ENCODE peak calls at places on chromosomes 7 and 10, in seven cellular contexts. A is IMR-90; D is fibroblast of the conjunctiva; U is stimulated activated CD4-positive, alpha-beta T cell treated with anti-CD3 and anti-CD28 coated beads, Interleukin-1b, Interleukin-23, amount 100 ng/mL, for 24 hours; T is occipital lobe; S is T-helper 9 cell; F is Daoy. K is an unnamed sample.

GRCh38 chr7:134446446-134446845 is 12.5 kb downstream of the AKR1B1 start:
- DNase-seq in A (no peak), D (no peak), U (no peak), T (no peak), S (no peak), F (no peak), K (no peak)

GRCh38 chr7:80184693-80185092 is 50.1 kb downstream of the GNAI1 start:
- DNase-seq in A (no peak), D (no peak), U (no peak), T (no peak), S (no peak), F (no peak), K (no peak)

GRCh38 chr7:108103566-108104298 is 26.4 kb downstream of the LAMB4 start:
- DNase-seq in A (no peak), D (no peak), U (no peak), T (no peak), S (no peak), F (no peak), K (no peak)

GRCh38 chr10:123103944-123104343 is 31.8 kb upstream of the HMX3 start:
- DNase-seq in A (no peak), D (no peak), U (no peak), T (no peak), S (no peak), F (no peak), K (no peak)

GRCh38 chr10:100811752-100812750 is 66.7 kb downstream of the PAX2 start:
- DNase-seq in A (no peak), D (no peak), U (no peak), T (no peak), S (no peak), F (no peak), K (no peak)

GRCh38 chr7:98626393-98627061 is 9.4 kb downstream of the NPTX2 start:
- DNase-seq in A (no peak), D (no peak), U (no peak), T (no peak), S (no peak), F (no peak), K (no peak)

GRCh38 chr10:43124574-43125273 is 13.5 kb upstream of the CSGALNACT2 start:
- DNase-seq in A (no peak), D (no peak), U (no peak), T (no peak), S (no peak), F (no peak), K (no peak)

GRCh38 chr10:96456296-96456840 is 57.4 kb downstream of the TLL2 start:
- DNase-seq in A (no peak), D (no peak), U (no peak), T (no peak), S (no peak), F (no peak), K (no peak)

GRCh38 chr10:8306685-8307364 is 252.3 kb downstream of the GATA3 start:
- DNase-seq in A (no peak), D (no peak), U (no peak), T (no peak), S (no peak), F (peak; percentile 28), K (no peak)

GRCh38 chr7:96205665-96206064 is 116.2 kb downstream of the SLC25A13 start:
- DNase-seq in A (no peak), D (no peak), U (no peak), T (no peak), S (no peak), F (no peak), K (no peak)

GRCh38 chr7:116683786-116684185 is 11.8 kb downstream of the MET start:
- DNase-seq in A (no peak), D (no peak), U (no peak), T (no peak), S (no peak), F (no peak), K (no peak)

GRCh38 chr7:73746378-73746777 is 7.8 kb upstream of the ABHD11 start:
- DNase-seq in A (no peak), D (no peak), U (no peak), T (peak; percentile 16), S (no peak), F (no peak), K (peak; percentile 34)

GRCh38 chr7:38977658-38978057 is at the start of gene POU6F2:
- DNase-seq in A (no peak), D (no peak), U (no peak), T (no peak), S (no peak), F (no peak), K (no peak)

GRCh38 chr10:125048101-125048864 is 106.4 kb downstream of the ZRANB1 start:
- DNase-seq in A (peak; percentile 87), D (peak; percentile 75), U (peak; percentile 50), T (peak; percentile 71), S (peak; percentile 26), F (peak; percentile 81), K (peak; percentile 78)

GRCh38 chr10:92241158-92241500 is 49.7 kb downstream of the CPEB3 start:
- DNase-seq in A (peak; percentile 9), D (no peak), U (no peak), T (no peak), S (no peak), F (no peak), K (no peak)

GRCh38 chr10:11866199-11866925 is 43.2 kb downstream of the PROSER2 start:
- DNase-seq in A (no peak), D (no peak), U (no peak), T (no peak), S (no peak), F (no peak), K (no peak)

GRCh38 chr7:16268821-16269768 is 152.2 kb downstream of the CRPPA start:
- DNase-seq in A (peak; percentile 83), D (peak; percentile 4), U (no peak), T (no peak), S (no peak), F (peak; percentile 26), K (no peak)

GRCh38 chr10:35561670-35562069 is 43.5 kb upstream of the GJD4 start:
- DNase-seq in A (no peak), D (no peak), U (no peak), T (peak; percentile 16), S (no peak), F (no peak), K (no peak)

GRCh38 chr10:3527144-3527543 is 257.9 kb downstream of the KLF6 start:
- DNase-seq in A (peak; percentile 55), D (no peak), U (no peak), T (no peak), S (no peak), F (no peak), K (no peak)